ENCODE peak calls at places on chromosome 22, in ten cellular contexts. L is fibroblast of lung, P is spleen, V is ovary, D is tibial nerve, T is heart right ventricle, J is RWPE1, Z is Peyer's patch, Q is AG04450, A is OCI-LY7. M is an unnamed sample.

GRCh38 chr22:45885941-45886395 is 91.0 kb downstream of the WNT7B start:
- DNase-seq in L (no peak), P (peak), V (no peak), D (no peak), T (no peak), J (no peak), Z (no peak), Q (no peak), A (no peak), M (no peak)

GRCh38 chr22:24961217-24961844 is 8.8 kb downstream of the KIAA1671 start:
- DNase-seq in L (no peak), P (no peak), V (no peak), D (no peak), T (no peak), J (no peak), Z (no peak), Q (no peak), A (no peak), M (no peak)

GRCh38 chr22:38203855-38204497 is 2.2 kb downstream of the MAFF start:
- DNase-seq in L (peak), P (no peak), V (no peak), D (no peak), T (no peak), J (no peak), Z (no peak), Q (no peak), A (peak), M (no peak)

GRCh38 chr22:26318975-26319374 is 110.1 kb upstream of the ASPHD2 start:
- DNase-seq in L (no peak), P (no peak), V (no peak), D (no peak), T (no peak), J (peak), Z (no peak), Q (no peak), A (no peak), M (peak)

GRCh38 chr22:48531721-48532435 is 1295.8 kb downstream of the BRD1 start:
- DNase-seq in L (no peak), P (no peak), V (no peak), D (no peak), T (no peak), J (no peak), Z (no peak), Q (no peak), A (no peak), M (no peak)

GRCh38 chr22:38504731-38505594 is 1.1 kb downstream of the DDX17 start:
- DNase-seq in L (peak), P (peak), V (peak), D (no peak), T (peak), J (peak), Z (peak), Q (no peak), A (peak), M (peak)

GRCh38 chr22:25903294-25903693 is 161.3 kb downstream of the MYO18B start:
- DNase-seq in L (no peak), P (no peak), V (no peak), D (no peak), T (no peak), J (no peak), Z (no peak), Q (no peak), A (no peak), M (no peak)

GRCh38 chr22:50169774-50170341 is 673 bp upstream of the PANX2 start:
- DNase-seq in L (no peak), P (peak), V (peak), D (no peak), T (no peak), J (no peak), Z (no peak), Q (no peak), A (no peak), M (no peak)

GRCh38 chr22:36144886-36145541 is 15.5 kb downstream of the APOL3 start:
- DNase-seq in L (peak), P (peak), V (peak), D (no peak), T (peak), J (peak), Z (no peak), Q (peak), A (peak), M (peak)

GRCh38 chr22:48729499-48730171 is 1098.0 kb downstream of the BRD1 start:
- DNase-seq in L (no peak), P (peak), V (no peak), D (no peak), T (no peak), J (no peak), Z (peak), Q (no peak), A (no peak), M (no peak)

GRCh38 chr22:46881373-46882118 is 119.1 kb downstream of the TBC1D22A start:
- DNase-seq in L (peak), P (no peak), V (no peak), D (no peak), T (peak), J (peak), Z (no peak), Q (no peak), A (no peak), M (peak)

GRCh38 chr22:33873186-33873585 is 47.1 kb downstream of the LARGE1 start:
- DNase-seq in L (no peak), P (peak), V (peak), D (no peak), T (peak), J (no peak), Z (no peak), Q (no peak), A (no peak), M (no peak)

GRCh38 chr22:22030493-22031182 is 48.1 kb upstream of the TOP3B start:
- DNase-seq in L (peak), P (peak), V (no peak), D (no peak), T (no peak), J (no peak), Z (no peak), Q (no peak), A (peak), M (no peak)

GRCh38 chr22:46614070-46614931 is 5.9 kb upstream of the GRAMD4 start:
- DNase-seq in L (no peak), P (peak), V (no peak), D (no peak), T (no peak), J (no peak), Z (no peak), Q (no peak), A (peak), M (no peak)

GRCh38 chr22:23218867-23219251 is 38.5 kb downstream of the BCR start:
- DNase-seq in L (peak), P (peak), V (peak), D (no peak), T (peak), J (no peak), Z (peak), Q (no peak), A (peak), M (no peak)

GRCh38 chr22:50267591-50268390 is 2.4 kb downstream of the MAPK11 start:
- DNase-seq in L (peak), P (no peak), V (peak), D (peak), T (peak), J (peak), Z (peak), Q (no peak), A (peak), M (no peak)

GRCh38 chr22:35451602-35452001 is 51.7 kb downstream of the MCM5 start:
- DNase-seq in L (no peak), P (no peak), V (no peak), D (no peak), T (no peak), J (no peak), Z (no peak), Q (no peak), A (no peak), M (no peak)

GRCh38 chr22:49119551-49119952 is 708.1 kb downstream of the BRD1 start:
- DNase-seq in L (no peak), P (no peak), V (no peak), D (no peak), T (peak), J (no peak), Z (peak), Q (no peak), A (no peak), M (no peak)

GRCh38 chr22:50182176-50183081 is 3.3 kb upstream of the TRABD start:
- DNase-seq in L (no peak), P (peak), V (peak), D (no peak), T (no peak), J (no peak), Z (no peak), Q (no peak), A (no peak), M (no peak)

GRCh38 chr22:49728566-49729271 is 99.0 kb downstream of the BRD1 start:
- DNase-seq in L (no peak), P (no peak), V (no peak), D (peak), T (no peak), J (no peak), Z (no peak), Q (no peak), A (no peak), M (no peak)

GRCh38 chr22:49525366-49525765 is 302.3 kb downstream of the BRD1 start:
- DNase-seq in L (no peak), P (no peak), V (no peak), D (no peak), T (no peak), J (no peak), Z (no peak), Q (no peak), A (no peak), M (no peak)

DNA sequence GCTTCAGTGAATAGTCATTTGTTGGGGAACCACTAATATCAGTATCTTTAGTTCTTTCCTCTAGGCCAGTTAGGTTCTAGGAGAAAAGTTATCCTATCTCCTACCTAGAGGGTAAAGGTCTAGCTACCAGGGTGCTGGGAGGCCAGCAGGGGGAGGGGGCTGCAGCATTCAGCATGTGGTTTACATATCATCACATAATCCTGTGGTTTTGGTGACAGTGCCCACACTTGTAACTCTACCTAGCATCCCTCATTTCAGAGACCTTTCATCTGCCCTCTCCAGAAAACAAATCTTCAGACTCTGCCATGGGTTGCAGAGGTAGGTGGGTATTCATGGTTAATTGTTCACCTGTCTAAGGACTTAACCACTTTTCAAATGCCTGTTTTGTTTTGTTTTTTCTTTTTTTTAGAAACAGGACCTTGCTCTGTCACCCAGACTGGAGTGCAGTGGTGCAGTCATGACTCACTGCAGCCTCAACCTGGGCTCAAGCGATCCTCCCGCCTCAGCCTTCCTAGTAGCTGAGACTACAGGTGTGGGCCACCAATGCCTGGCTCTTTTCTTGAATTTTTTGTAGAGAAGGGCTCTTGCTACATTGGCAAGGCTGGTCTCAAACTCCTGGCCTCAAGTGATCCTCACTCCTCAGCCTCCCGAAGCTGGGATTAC is 146.8 kb downstream of the ENTHD1 start:
- DNase-seq in L (no peak), P (peak), V (no peak), D (no peak), T (no peak), J (no peak), Z (no peak), Q (no peak), A (no peak), M (no peak)
- TF ChIP-seq CTCF in L (no peak), P (no peak), V (no peak), D (no peak), T (no peak), J (no peak), Z (no peak), Q (no peak), A (no peak), M (no peak)

GRCh38 chr22:31122196-31122531 is 602 bp upstream of the INPP5J start:
- DNase-seq in L (no peak), P (no peak), V (no peak), D (no peak), T (no peak), J (no peak), Z (no peak), Q (no peak), A (no peak), M (no peak)
- H3K27ac ChIP-seq in L (no peak), P (no peak), V (no peak), D (no peak), T (peak), J (peak), Z (peak), Q (no peak), A (no peak), M (no peak)

DNA sequence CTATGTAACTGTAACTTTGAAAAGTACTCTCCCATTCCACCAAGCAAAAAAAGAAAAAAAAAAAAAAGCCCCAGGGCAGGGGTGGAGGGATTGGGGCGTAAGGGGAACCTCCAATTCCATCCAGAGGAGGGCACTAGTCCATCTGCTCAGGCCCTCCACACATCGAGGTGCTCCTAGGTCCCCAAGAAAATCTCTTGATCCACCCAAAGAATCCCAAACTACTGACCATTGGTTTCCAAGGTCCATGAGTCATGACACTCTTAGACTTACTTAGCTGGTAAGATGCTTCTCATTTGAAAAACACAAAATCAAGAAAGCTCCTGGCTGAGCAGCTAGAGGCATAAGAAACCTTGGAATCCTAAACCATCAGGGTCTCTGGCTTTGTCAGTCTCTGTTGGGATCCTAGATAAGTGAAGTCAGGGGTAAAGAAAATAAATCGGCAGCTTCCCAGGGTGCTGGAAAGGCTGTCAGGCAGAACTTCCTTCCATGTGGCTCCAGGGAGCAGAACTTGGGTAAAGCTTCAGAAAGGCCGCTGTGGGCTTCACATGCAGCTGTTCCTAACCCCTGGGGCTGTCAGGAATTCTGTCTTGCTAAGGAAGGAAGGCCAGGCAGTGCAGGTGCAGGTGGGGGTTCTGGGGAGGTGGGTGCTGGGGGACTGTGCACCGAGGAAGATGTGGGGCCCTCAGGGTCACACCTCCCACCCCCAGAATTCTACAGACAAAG is 49.4 kb upstream of the ADA2 start:
- DNase-seq in L (no peak), P (no peak), V (no peak), D (no peak), T (no peak), J (no peak), Z (no peak), Q (no peak), A (peak), M (no peak)
- TF ChIP-seq CTCF in L (peak), P (no peak), V (no peak), D (no peak), T (peak), J (no peak), Z (peak), Q (no peak), A (peak), M (peak)

DNA sequence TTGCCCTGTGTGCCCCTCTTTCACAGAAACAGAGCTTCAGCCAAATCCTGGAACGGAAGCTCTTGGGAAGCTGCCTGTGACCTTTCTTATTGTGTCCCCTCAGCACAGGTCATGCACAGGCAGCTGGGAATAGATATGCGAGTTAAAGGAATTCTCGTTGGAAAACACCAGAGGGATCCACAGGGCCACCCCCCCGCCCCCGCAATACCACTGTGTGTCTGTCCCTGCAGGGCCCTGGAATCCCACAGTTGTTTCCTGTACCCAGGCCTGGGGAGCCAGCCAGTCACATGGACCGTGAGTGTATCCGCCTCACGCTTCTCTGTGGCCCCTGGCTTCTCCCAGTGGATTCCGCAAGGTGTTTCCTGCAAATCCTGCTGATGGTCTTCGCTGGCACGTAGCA is 29.0 kb downstream of the TIMP3 start:
- DNase-seq in L (no peak), P (peak), V (no peak), D (no peak), T (peak), J (no peak), Z (no peak), Q (no peak), A (no peak), M (no peak)
- H3K27ac ChIP-seq in L (no peak), P (peak), V (no peak), D (no peak), T (peak), J (no peak), Z (no peak), Q (no peak), A (no peak), M (no peak)

DNA sequence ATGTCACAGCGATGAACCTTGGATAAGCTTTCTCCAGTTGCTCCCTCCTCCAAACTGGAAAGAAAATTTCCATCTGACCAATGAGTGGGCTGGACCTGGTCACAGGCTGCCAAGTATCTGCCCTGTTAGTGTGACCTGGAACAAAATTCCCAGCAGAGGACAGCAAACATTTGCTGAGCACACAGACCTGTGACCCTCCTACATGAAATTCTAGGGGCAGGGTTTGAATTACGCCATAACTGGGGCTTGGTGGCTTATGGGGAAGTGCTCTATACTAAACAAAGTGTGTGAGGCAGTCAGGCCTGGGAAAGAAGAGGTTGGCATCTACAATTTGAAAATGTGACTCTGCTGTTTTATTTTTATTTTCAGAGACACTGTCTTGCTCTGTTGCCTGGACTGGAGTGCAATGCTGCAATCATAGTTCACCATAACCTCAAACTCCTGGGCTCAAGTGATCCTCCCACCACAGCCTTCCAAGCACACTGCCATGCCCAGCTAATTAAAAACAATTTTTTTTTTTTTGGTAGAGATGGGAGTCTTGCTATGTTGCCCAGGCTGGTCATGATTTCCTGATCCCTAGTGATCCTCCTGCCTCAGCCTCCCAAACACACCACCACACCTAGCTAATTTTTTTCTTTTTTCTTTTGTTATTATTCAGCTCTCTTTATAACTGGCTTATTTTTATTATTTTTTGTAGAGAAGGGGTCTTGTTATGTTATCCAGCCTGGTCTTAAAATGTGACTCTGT is 13.6 kb upstream of the XBP1 start:
- DNase-seq in L (peak), P (peak), V (no peak), D (no peak), T (no peak), J (no peak), Z (no peak), Q (no peak), A (no peak), M (no peak)
- TF ChIP-seq CTCF in L (no peak), P (no peak), V (no peak), D (no peak), T (no peak), J (no peak), Z (no peak), Q (no peak), A (no peak), M (no peak)

GRCh38 chr22:19193879-19194278 is 15.3 kb upstream of the SLC25A1 start:
- DNase-seq in L (no peak), P (no peak), V (no peak), D (no peak), T (no peak), J (no peak), Z (no peak), Q (no peak), A (no peak), M (no peak)
- H3K27ac ChIP-seq in L (no peak), P (no peak), V (no peak), D (no peak), T (no peak), J (no peak), Z (no peak), Q (no peak), A (no peak), M (no peak)

GRCh38 chr22:20439928-20440575 is 2.4 kb upstream of the SCARF2 start:
- DNase-seq in L (no peak), P (peak), V (no peak), D (no peak), T (no peak), J (no peak), Z (peak), Q (no peak), A (no peak), M (no peak)

GRCh38 chr22:20437253-20438065 is at the start of gene SCARF2:
- DNase-seq in L (peak), P (peak), V (peak), D (no peak), T (peak), J (no peak), Z (peak), Q (no peak), A (no peak), M (no peak)

GRCh38 chr22:20439556-20439927 is 1.9 kb upstream of the SCARF2 start:
- DNase-seq in L (no peak), P (peak), V (no peak), D (no peak), T (no peak), J (no peak), Z (no peak), Q (no peak), A (no peak), M (no peak)

GRCh38 chr22:20438066-20438677 is 547 bp upstream of the SCARF2 start:
- DNase-seq in L (peak), P (peak), V (no peak), D (no peak), T (no peak), J (no peak), Z (peak), Q (no peak), A (no peak), M (no peak)

DNA sequence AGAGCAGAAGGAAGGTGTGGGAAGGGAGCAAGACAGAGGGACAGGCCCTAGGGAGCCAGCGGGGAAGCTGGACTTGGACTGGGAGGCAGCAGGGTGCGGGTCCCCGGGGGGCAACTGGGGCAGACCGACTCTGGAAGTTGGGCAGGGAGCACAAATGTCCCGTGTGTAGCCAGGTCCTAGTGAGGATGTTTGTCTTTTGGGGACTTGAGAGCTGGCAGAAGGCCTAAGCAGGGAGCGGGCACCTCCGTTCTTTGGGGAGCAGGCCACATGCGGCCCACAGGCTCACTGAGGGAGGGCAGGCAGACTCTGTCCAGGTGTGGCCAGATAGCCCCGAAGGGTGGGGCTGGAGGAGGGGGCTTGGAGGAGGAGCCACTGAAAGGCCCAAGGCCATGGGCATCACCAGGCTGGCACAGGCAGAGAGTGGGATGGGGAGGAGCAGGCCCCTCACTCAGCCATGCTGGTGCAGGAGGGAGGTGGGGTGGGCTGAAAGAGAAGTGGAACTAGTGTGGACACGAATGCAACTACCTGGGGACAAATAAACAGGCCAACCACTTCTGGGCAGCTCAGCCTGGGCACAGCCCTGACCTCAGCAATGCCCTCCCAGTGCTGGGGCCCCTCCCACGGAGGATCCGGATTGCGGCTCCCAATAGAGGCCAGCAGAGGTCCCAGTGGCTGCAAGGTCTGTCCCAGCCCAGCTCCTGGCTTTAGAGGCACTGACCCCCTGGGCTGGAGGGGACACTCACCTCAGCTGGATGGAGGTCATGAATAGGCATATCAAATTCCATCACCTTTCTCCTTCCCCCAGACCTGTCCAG is 1.3 kb upstream of the SCARF2 start:
- DNase-seq in L (no peak), P (peak), V (peak), D (no peak), T (no peak), J (no peak), Z (peak), Q (no peak), A (no peak), M (no peak)
- TF ChIP-seq CTCF in L (peak), P (no peak), V (no peak), D (no peak), T (peak), J (no peak), Z (no peak), Q (peak), A (no peak), M (no peak)

M was measured in foreskin keratinocyte.